ENCODE peak calls at places on chromosomes 1 and 21, in four cellular contexts. One of them, this sample, is unnamed.

GRCh38 chr1:9350960-9351359 is 58.3 kb downstream of the SPSB1 start:
- DNase-seq in SK-N-SH: no peak
- DNase-seq in GM12878: no peak
- DNase-seq in HepG2: no peak
- DNase-seq in this sample: no peak

GRCh38 chr1:69523032-69523431 is 44.7 kb upstream of the LRRC7 start:
- DNase-seq in HepG2: no peak
- DNase-seq in GM12878: no peak
- DNase-seq in SK-N-SH: no peak
- DNase-seq in this sample: no peak

GRCh38 chr21:36433011-36433709 is 46.8 kb downstream of the CLDN14 start:
- DNase-seq in HepG2: no peak
- DNase-seq in GM12878: no peak
- DNase-seq in SK-N-SH: no peak
- DNase-seq in this sample: no peak

GRCh38 chr1:112247036-112247597 is 148.9 kb upstream of the CTTNBP2NL start:
- DNase-seq in HepG2: no peak
- DNase-seq in GM12878: no peak
- DNase-seq in SK-N-SH: no peak
- DNase-seq in this sample: no peak

GRCh38 chr1:31181515-31182343 is 58.0 kb downstream of the NKAIN1 start:
- DNase-seq in GM12878: no peak
- DNase-seq in HepG2: peak; percentile 23
- DNase-seq in SK-N-SH: peak; percentile 88
- DNase-seq in this sample: peak; percentile 35

GRCh38 chr1:158087320-158087927 is 93.3 kb upstream of the CD1D start:
- DNase-seq in GM12878: no peak
- DNase-seq in SK-N-SH: peak; percentile 72
- DNase-seq in HepG2: peak; percentile 80
- DNase-seq in this sample: peak; percentile 50

GRCh38 chr21:37146320-37147225 is 73.5 kb downstream of the TTC3 start:
- DNase-seq in HepG2: no peak
- DNase-seq in GM12878: no peak
- DNase-seq in SK-N-SH: no peak
- DNase-seq in this sample: no peak

GRCh38 chr1:92748138-92748537 is 36.8 kb downstream of the EVI5 start:
- DNase-seq in HepG2: no peak
- DNase-seq in SK-N-SH: no peak
- DNase-seq in GM12878: no peak
- DNase-seq in this sample: no peak

GRCh38 chr1:109509176-109510134 is at the start of gene AMIGO1:
- DNase-seq in GM12878: no peak
- DNase-seq in SK-N-SH: peak; percentile 94
- DNase-seq in HepG2: no peak
- DNase-seq in this sample: no peak

GRCh38 chr21:42676799-42677198 is 23.4 kb downstream of the PDE9A start:
- DNase-seq in HepG2: no peak
- DNase-seq in GM12878: no peak
- DNase-seq in SK-N-SH: no peak
- DNase-seq in this sample: no peak

GRCh38 chr1:151612506-151613274 is 840 bp downstream of the SNX27 start:
- DNase-seq in SK-N-SH: peak; percentile 77
- DNase-seq in GM12878: no peak
- DNase-seq in HepG2: no peak
- DNase-seq in this sample: peak; percentile 36

GRCh38 chr1:75841421-75841820 is 44.7 kb downstream of the MSH4 start:
- DNase-seq in GM12878: no peak
- DNase-seq in HepG2: no peak
- DNase-seq in SK-N-SH: no peak
- DNase-seq in this sample: no peak

GRCh38 chr21:17708541-17709265 is 96.0 kb upstream of the BTG3 start:
- DNase-seq in GM12878: no peak
- DNase-seq in SK-N-SH: no peak
- DNase-seq in HepG2: no peak
- DNase-seq in this sample: no peak

GRCh38 chr1:66460776-66461175 is 73.2 kb upstream of the SGIP1 start:
- DNase-seq in SK-N-SH: no peak
- DNase-seq in HepG2: no peak
- DNase-seq in GM12878: no peak
- DNase-seq in this sample: no peak

GRCh38 chr1:171245458-171246064 is 2.7 kb upstream of the FMO1 start:
- DNase-seq in SK-N-SH: peak; percentile 37
- DNase-seq in HepG2: peak; percentile 25
- DNase-seq in GM12878: no peak
- DNase-seq in this sample: no peak

GRCh38 chr21:35063428-35064172 is 14.5 kb upstream of the RUNX1 start:
- DNase-seq in GM12878: no peak
- DNase-seq in HepG2: no peak
- DNase-seq in SK-N-SH: no peak
- DNase-seq in this sample: no peak

GRCh38 chr1:247180581-247180980 is 8.8 kb upstream of the ZNF124 start:
- DNase-seq in SK-N-SH: no peak
- DNase-seq in GM12878: no peak
- DNase-seq in HepG2: no peak
- DNase-seq in this sample: no peak

GRCh38 chr1:163168053-163168452 is 34.7 kb downstream of the RGS5 start:
- DNase-seq in GM12878: no peak
- DNase-seq in HepG2: no peak
- DNase-seq in SK-N-SH: no peak
- DNase-seq in this sample: no peak

GRCh38 chr1:160742428-160743127 is 3.5 kb downstream of the SLAMF7 start:
- DNase-seq in SK-N-SH: no peak
- DNase-seq in GM12878: no peak
- DNase-seq in HepG2: no peak
- DNase-seq in this sample: no peak

GRCh38 chr1:206833131-206833530 is 32.3 kb upstream of the IL20 start:
- DNase-seq in GM12878: no peak
- DNase-seq in SK-N-SH: no peak
- DNase-seq in HepG2: no peak
- DNase-seq in this sample: no peak

GRCh38 chr1:234608720-234609527 is 1.1 kb downstream of the IRF2BP2 start:
- DNase-seq in HepG2: no peak
- DNase-seq in GM12878: no peak
- DNase-seq in SK-N-SH: no peak
- DNase-seq in this sample: peak; percentile 70

GRCh38 chr1:119791377-119791776 is 19.9 kb downstream of the REG4 start:
- DNase-seq in GM12878: no peak
- DNase-seq in SK-N-SH: no peak
- DNase-seq in HepG2: no peak
- DNase-seq in this sample: no peak

GRCh38 chr1:119784127-119784781 is 15.5 kb upstream of the HMGCS2 start:
- DNase-seq in GM12878: no peak
- DNase-seq in HepG2: no peak
- DNase-seq in SK-N-SH: no peak
- DNase-seq in this sample: peak; percentile 74

GRCh38 chr1:119783354-119784126 is 14.8 kb upstream of the HMGCS2 start:
- DNase-seq in GM12878: no peak
- DNase-seq in HepG2: peak; percentile 46
- DNase-seq in SK-N-SH: no peak
- DNase-seq in this sample: peak; percentile 52

GRCh38 chr1:119790481-119791198 is 20.6 kb downstream of the REG4 start:
- DNase-seq in SK-N-SH: no peak
- DNase-seq in GM12878: no peak
- DNase-seq in HepG2: no peak
- DNase-seq in this sample: no peak

DNA sequence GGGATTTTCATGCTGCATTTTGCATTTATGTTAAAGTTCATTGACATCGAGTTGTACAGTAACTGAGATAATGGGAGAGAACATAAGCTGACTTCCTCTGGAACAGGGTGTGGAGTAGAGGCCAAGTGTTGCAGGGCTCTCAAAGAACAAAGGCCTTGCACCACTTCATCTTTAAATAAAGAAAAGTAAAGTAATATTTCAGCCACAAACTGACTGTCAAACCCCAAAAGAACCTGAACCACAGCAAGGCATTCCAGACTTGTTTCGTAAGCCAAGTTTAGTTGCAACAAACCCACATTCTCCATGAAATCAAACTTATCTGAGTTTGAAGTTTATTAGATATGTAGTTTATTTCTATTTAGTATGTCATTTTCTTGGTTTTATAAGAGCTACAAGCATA is 19.1 kb upstream of the HMGCS2 start:
- DNase-seq in SK-N-SH: no peak
- DNase-seq in HepG2: no peak
- DNase-seq in GM12878: no peak
- DNase-seq in this sample: peak; percentile 60
- TF ChIP-seq GABPA in SK-N-SH: no peak
- TF ChIP-seq GABPA in HepG2: no peak
- TF ChIP-seq GABPA in GM12878: no peak
- TF ChIP-seq GABPA in this sample: no peak

DNA sequence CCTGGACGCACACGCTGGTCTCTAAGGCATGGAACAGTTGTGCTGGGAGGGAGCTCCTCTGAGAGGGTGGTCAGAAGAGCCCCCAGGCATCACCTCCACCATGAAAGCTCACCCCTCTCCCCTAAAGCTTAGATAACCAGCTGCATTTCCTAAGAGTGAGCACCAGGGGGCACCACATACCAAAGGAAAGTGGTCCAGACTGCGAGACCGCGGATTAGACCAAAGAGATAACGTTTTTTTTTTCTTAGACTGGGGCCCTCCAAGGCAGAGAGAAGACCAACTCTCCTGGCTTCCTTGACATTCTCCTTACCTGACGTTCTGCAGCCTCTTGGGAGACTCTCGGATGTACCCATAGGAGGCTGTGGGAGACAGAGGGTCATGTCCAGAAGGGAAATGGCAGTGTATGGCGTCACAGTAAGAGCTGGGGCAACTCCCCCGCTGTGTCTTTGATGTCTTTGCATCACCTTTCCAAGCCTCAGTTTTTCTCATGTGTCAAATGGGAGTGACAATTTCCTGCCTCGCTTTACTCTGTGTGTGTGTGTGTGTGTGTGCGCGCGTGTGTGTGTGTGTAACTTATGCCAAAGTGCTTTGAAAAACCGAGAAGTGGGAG is 12.3 kb upstream of the IFNLR1 start:
- DNase-seq in GM12878: no peak
- DNase-seq in HepG2: peak; percentile 44
- DNase-seq in SK-N-SH: peak; percentile 88
- DNase-seq in this sample: no peak
- TF ChIP-seq GABPA in GM12878: no peak
- TF ChIP-seq GABPA in HepG2: no peak
- TF ChIP-seq GABPA in SK-N-SH: no peak
- TF ChIP-seq GABPA in this sample: no peak

GRCh38 chr21:45642122-45642813 is 1.3 kb upstream of the PCBP3 start:
- DNase-seq in GM12878: no peak
- DNase-seq in SK-N-SH: no peak
- DNase-seq in HepG2: no peak
- DNase-seq in this sample: no peak

GRCh38 chr21:45644041-45644906 is 749 bp downstream of the PCBP3 start:
- DNase-seq in SK-N-SH: peak; percentile 77
- DNase-seq in HepG2: no peak
- DNase-seq in GM12878: no peak
- DNase-seq in this sample: no peak

GRCh38 chr21:45641480-45642035 is 2.0 kb upstream of the PCBP3 start:
- DNase-seq in GM12878: no peak
- DNase-seq in HepG2: no peak
- DNase-seq in SK-N-SH: no peak
- DNase-seq in this sample: no peak

GRCh38 chr21:45640888-45641479 is 2.5 kb upstream of the PCBP3 start:
- DNase-seq in GM12878: peak; percentile 56
- DNase-seq in SK-N-SH: no peak
- DNase-seq in HepG2: no peak
- DNase-seq in this sample: no peak

GRCh38 chr21:45643021-45643980 is at the start of gene PCBP3:
- DNase-seq in GM12878: peak; percentile 66
- DNase-seq in SK-N-SH: peak; percentile 98
- DNase-seq in HepG2: no peak
- DNase-seq in this sample: peak; percentile 92
- TF ChIP-seq GABPA in GM12878: no peak
- TF ChIP-seq GABPA in SK-N-SH: no peak
- TF ChIP-seq GABPA in HepG2: no peak
- TF ChIP-seq GABPA in this sample: no peak

DNA sequence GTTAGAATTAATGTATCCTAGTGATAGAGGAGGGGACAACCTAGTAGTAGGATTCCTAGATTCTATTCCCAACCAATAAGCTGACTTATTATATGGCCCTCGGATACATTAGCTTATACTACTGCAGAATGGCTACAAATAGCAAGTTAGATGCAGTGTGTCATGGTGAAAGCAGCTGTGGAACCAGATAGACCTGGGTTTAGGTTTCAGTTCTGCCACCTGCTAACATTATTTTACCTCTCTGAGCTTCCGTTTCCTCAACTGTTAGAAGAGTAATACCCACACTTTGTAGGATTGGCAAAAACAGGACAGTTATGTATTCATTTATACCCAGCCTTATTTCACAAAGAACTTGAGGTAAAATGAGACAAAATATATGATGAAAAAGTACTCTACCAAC is 21.6 kb upstream of the MAGOH start:
- DNase-seq in GM12878: no peak
- DNase-seq in SK-N-SH: no peak
- DNase-seq in HepG2: no peak
- DNase-seq in this sample: no peak
- TF ChIP-seq GABPA in GM12878: no peak
- TF ChIP-seq GABPA in SK-N-SH: no peak
- TF ChIP-seq GABPA in HepG2: no peak
- TF ChIP-seq GABPA in this sample: no peak

DNA sequence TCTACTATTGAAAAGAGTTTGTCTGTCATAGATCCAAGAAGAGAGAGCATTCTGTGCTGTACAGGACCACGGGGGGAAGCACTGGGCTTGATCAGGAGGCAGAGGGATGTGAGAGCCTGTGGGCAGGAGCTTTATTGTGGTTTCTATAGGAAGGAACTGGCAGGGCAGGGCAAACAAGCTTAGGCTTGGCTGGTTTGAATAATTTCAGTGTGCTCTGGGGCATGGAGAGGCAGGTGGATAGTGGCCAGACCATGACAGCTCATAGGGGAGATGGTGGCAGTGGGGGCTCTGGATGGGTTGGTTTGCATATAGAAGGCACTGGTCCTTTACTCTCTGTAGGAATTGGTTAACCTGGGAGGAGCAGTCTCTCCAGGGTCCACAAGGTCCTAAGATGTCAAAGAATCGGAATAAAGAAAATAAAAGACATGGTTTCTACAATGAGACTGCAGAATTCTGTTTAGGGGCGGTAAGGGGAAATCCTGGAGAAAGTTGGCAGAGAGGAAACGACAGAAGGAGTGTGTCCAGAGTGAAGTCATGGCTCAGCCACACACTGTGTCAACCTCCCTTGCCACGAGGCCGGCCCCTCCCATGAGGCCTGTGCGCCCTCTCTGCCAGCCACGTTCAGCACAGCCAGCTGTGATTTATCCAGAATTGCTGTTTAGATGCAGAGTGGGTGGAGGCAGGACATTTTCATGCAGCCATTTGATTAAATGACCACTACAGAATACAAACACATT is 81.7 kb upstream of the PGBD5 start:
- DNase-seq in HepG2: no peak
- DNase-seq in GM12878: no peak
- DNase-seq in SK-N-SH: no peak
- DNase-seq in this sample: no peak
- TF ChIP-seq GABPA in HepG2: no peak
- TF ChIP-seq GABPA in GM12878: no peak
- TF ChIP-seq GABPA in SK-N-SH: no peak
- TF ChIP-seq GABPA in this sample: no peak

DNA sequence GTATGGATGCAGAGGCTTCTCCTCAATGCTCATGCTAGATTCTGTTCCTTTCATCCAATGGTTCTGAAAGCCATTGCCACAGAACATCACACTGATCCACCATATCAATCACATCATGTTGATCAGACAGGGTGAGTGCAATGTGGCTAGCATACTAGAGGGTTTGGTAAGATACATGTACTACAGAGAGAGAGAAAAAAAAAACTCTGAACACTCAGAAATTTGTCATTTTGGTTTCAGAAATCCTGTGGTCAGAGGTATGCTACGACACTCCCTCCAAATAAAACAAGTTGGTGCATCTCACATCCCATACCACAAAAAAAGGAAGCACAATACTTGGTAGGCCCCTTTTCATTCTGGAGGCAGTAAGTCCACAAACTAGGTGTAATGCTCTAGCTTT is 35.4 kb downstream of the OR10J1 start:
- DNase-seq in HepG2: no peak
- DNase-seq in SK-N-SH: no peak
- DNase-seq in GM12878: no peak
- DNase-seq in this sample: no peak
- TF ChIP-seq GABPA in HepG2: no peak
- TF ChIP-seq GABPA in SK-N-SH: no peak
- TF ChIP-seq GABPA in GM12878: no peak
- TF ChIP-seq GABPA in this sample: no peak

This sample was measured in HL-60.